ENCODE peak calls at places on chromosomes 4 and X, in eight cellular contexts. M is lower lobe of right lung; A is SK-N-SH; I is HepG2; X is endothelial cell of umbilical vein; B is heart right ventricle; R is CD4-positive, CD25-positive, alpha-beta regulatory T cell; V is CD8-positive, alpha-beta T cell. T is an unnamed sample. For H3K4me1 and H3K27me3, the result is how much of the 10 kb centered on the place peaks cover.

GRCh38 chrX:132023117-132023895 is at the start of gene STK26:
- DNase-seq in M (peak), A (peak), I (peak), X (peak), B (peak), R (peak), V (peak), T (peak)

GRCh38 chr4:102823897-102824296 is 3.5 kb downstream of the UBE2D3 start:
- DNase-seq in M (no peak), A (no peak), I (no peak), X (no peak), B (no peak), R (no peak), V (no peak), T (no peak)

GRCh38 chr4:103076777-103077347 is 301 bp upstream of the SLC9B2 start:
- DNase-seq in M (no peak), A (peak), I (no peak), X (no peak), B (no peak), R (no peak), V (no peak), T (no peak)

GRCh38 chr4:5416637-5417036 is 291.7 kb downstream of the EVC2 start:
- DNase-seq in M (no peak), A (no peak), I (no peak), X (no peak), B (no peak), R (no peak), V (no peak), T (no peak)

GRCh38 chr4:97457253-97457652 is 686.0 kb downstream of the STPG2 start:
- DNase-seq in M (no peak), A (no peak), I (no peak), X (no peak), B (no peak), R (no peak), V (no peak), T (no peak)

GRCh38 chrX:134676440-134676839 is 18.2 kb upstream of the PLAC1 start:
- DNase-seq in M (no peak), A (no peak), I (no peak), X (peak), B (no peak), R (no peak), V (no peak), T (no peak)

GRCh38 chr4:74394476-74395136 is 29.7 kb downstream of the EREG start:
- DNase-seq in M (no peak), A (no peak), I (no peak), X (no peak), B (no peak), R (no peak), V (no peak), T (no peak)

GRCh38 chr4:17060230-17060629 is 161.8 kb upstream of the LDB2 start:
- DNase-seq in M (no peak), A (no peak), I (no peak), X (no peak), B (no peak), R (no peak), V (no peak), T (no peak)

GRCh38 chr4:19736968-19737756 is 514.5 kb upstream of the SLIT2 start:
- DNase-seq in M (no peak), A (no peak), I (no peak), X (peak), B (no peak), R (no peak), V (no peak), T (no peak)

GRCh38 chr4:123976285-123976684 is 579.7 kb downstream of the SPRY1 start:
- DNase-seq in M (no peak), A (no peak), I (no peak), X (peak), B (no peak), R (no peak), V (no peak), T (no peak)

GRCh38 chrX:57453901-57454300 is 137.9 kb upstream of the ZXDB start:
- DNase-seq in M (no peak), A (peak), I (peak), X (peak), B (no peak), R (peak), V (no peak), T (peak)

GRCh38 chr4:100510551-100510950 is 7.3 kb downstream of the EMCN start:
- DNase-seq in M (no peak), A (no peak), I (no peak), X (peak), B (no peak), R (no peak), V (no peak), T (no peak)

GRCh38 chrX:153648358-153649177 is 1.6 kb downstream of the DUSP9 start:
- DNase-seq in M (peak), A (peak), I (no peak), X (no peak), B (no peak), R (no peak), V (peak), T (no peak)

GRCh38 chr4:64829749-64830148 is 420.5 kb upstream of the TECRL start:
- DNase-seq in M (no peak), A (no peak), I (no peak), X (no peak), B (no peak), R (no peak), V (no peak), T (no peak)

GRCh38 chrX:25012793-25013592 is 2.8 kb downstream of the ARX start:
- DNase-seq in M (no peak), A (peak), I (no peak), X (no peak), B (no peak), R (no peak), V (no peak), T (no peak)

GRCh38 chrX:129997081-129997480 is 14.6 kb downstream of the BCORL1 start:
- DNase-seq in M (no peak), A (no peak), I (no peak), X (no peak), B (no peak), R (no peak), V (no peak), T (no peak)

GRCh38 chrX:15310117-15310516 is 5.3 kb downstream of the ASB11 start:
- DNase-seq in M (no peak), A (no peak), I (no peak), X (peak), B (no peak), R (no peak), V (no peak), T (no peak)

GRCh38 chr4:123984881-123985280 is 588.3 kb downstream of the SPRY1 start:
- DNase-seq in M (no peak), A (no peak), I (no peak), X (no peak), B (peak), R (no peak), V (no peak), T (no peak)

GRCh38 chr4:125482822-125483221 is 168.1 kb downstream of the FAT4 start:
- DNase-seq in M (no peak), A (no peak), I (no peak), X (no peak), B (no peak), R (no peak), V (no peak), T (no peak)

GRCh38 chr4:48944252-48944651 is 37.7 kb upstream of the OCIAD2 start:
- DNase-seq in M (no peak), A (no peak), I (no peak), X (no peak), B (no peak), R (no peak), V (no peak), T (no peak)

GRCh38 chr4:70628444-70628843 is at the start of gene ENAM:
- DNase-seq in M (no peak), A (no peak), I (no peak), X (no peak), B (no peak), R (no peak), V (no peak), T (no peak)

GRCh38 chr4:99723555-99724450 is 66.2 kb upstream of the C4orf54 start:
- DNase-seq in M (peak), A (peak), I (peak), X (peak), B (peak), R (no peak), V (no peak), T (no peak)

GRCh38 chr4:23728393-23728792 is 161.5 kb downstream of the PPARGC1A start:
- DNase-seq in M (no peak), A (no peak), I (no peak), X (no peak), B (no peak), R (no peak), V (no peak), T (no peak)

GRCh38 chr4:36237366-36238353 is 6.7 kb downstream of the ARAP2 start:
- DNase-seq in M (no peak), A (no peak), I (no peak), X (no peak), B (no peak), R (no peak), V (no peak), T (no peak)

GRCh38 chrX:153340111-153340510 is 6.2 kb downstream of the ZNF275 start:
- DNase-seq in M (no peak), A (no peak), I (no peak), X (no peak), B (no peak), R (no peak), V (no peak), T (no peak)

GRCh38 chr4:71229477-71230257 is 109.2 kb upstream of the SLC4A4 start:
- DNase-seq in M (no peak), A (peak), I (peak), X (peak), B (no peak), R (no peak), V (no peak), T (no peak)

GRCh38 chrX:40748977-40749376 is 13.6 kb upstream of the MED14 start:
- DNase-seq in M (no peak), A (no peak), I (no peak), X (peak), B (no peak), R (no peak), V (no peak), T (no peak)

GRCh38 chrX:10597871-10598270 is 22.5 kb downstream of the MID1 start:
- DNase-seq in M (no peak), A (no peak), I (peak), X (peak), B (no peak), R (no peak), V (no peak), T (no peak)

GRCh38 chr4:153466637-153467153 is 535 bp downstream of the TMEM131L start:
- DNase-seq in M (no peak), A (peak), I (no peak), X (no peak), B (peak), R (no peak), V (peak), T (no peak)

GRCh38 chr4:794911-795725 is 30.8 kb downstream of the CPLX1 start:
- DNase-seq in M (peak), A (no peak), I (no peak), X (no peak), B (no peak), R (no peak), V (no peak), T (no peak)

GRCh38 chr4:796206-796605 is 29.7 kb downstream of the CPLX1 start:
- DNase-seq in M (peak), A (no peak), I (no peak), X (no peak), B (no peak), R (no peak), V (no peak), T (no peak)

GRCh38 chr4:797066-797465 is 28.9 kb downstream of the CPLX1 start:
- DNase-seq in M (peak), A (no peak), I (no peak), X (no peak), B (no peak), R (no peak), V (no peak), T (no peak)

GRCh38 chr4:793941-794621 is 31.8 kb downstream of the CPLX1 start:
- DNase-seq in M (peak), A (no peak), I (no peak), X (no peak), B (no peak), R (no peak), V (no peak), T (no peak)

DNA sequence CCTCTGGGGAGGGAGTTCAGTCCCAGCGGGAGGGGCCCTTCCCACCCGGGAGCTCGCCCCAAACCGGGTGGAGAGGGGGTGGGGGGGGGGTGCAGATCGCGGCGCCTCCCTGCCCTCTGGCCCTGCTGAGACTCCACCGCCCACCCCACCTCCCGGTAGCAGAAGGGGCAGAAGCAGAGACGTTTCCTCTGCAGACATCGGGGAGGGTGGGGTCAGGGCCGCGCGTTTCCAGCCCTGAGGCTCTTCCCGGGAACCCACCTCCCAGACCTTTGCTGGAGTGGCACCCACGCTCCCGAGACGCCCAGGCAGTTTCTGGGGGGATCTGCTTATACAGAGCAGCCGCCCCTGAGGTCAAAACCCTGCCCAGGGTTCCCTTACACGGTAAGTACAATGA is 30.2 kb downstream of the CPLX1 start:
- DNase-seq in M (peak), A (no peak), I (no peak), X (no peak), B (no peak), R (no peak), V (no peak), T (no peak)
- H3K4me1 ChIP-seq in M (under half), A (under half), I (under half), X (under half), B (under half), R (under half), V (under half), T (under half)

GRCh38 chr4:128835498-128836222 is 26.2 kb downstream of the JADE1 start:
- DNase-seq in M (peak), A (no peak), I (no peak), X (no peak), B (peak), R (no peak), V (no peak), T (no peak)
- H3K27ac ChIP-seq in M (peak), A (no peak), I (no peak), X (no peak), B (peak), R (no peak), V (no peak), T (no peak)

GRCh38 chr4:118033148-118034060 is 882 bp upstream of the NDST3 start:
- DNase-seq in M (peak), A (peak), I (no peak), X (peak), B (peak), R (no peak), V (no peak), T (no peak)
- H3K27me3 ChIP-seq in M (under half), A (under half), I (under half), X (under half), B (under half), R (under half), V (under half), T (under half)

GRCh38 chr4:25926473-25926872 is 12.5 kb downstream of the SMIM20 start:
- DNase-seq in M (no peak), A (no peak), I (no peak), X (no peak), B (no peak), R (no peak), V (peak), T (no peak)
- H3K4me1 ChIP-seq in M (under half), A (under half), I (under half), X (under half), B (under half), R (under half), V (under half), T (under half)

GRCh38 chr4:37653601-37654000 is 32.6 kb downstream of the RELL1 start:
- DNase-seq in M (no peak), A (no peak), I (no peak), X (peak), B (no peak), R (no peak), V (no peak), T (no peak)
- H3K27ac ChIP-seq in M (no peak), A (no peak), I (no peak), X (no peak), B (no peak), R (no peak), V (no peak), T (no peak)

GRCh38 chr4:139913995-139914394 is 240.0 kb downstream of the MAML3 start:
- DNase-seq in M (no peak), A (no peak), I (no peak), X (no peak), B (no peak), R (no peak), V (no peak), T (no peak)
- H3K27me3 ChIP-seq in M (under half), A (under half), I (under half), X (under half), B (under half), R (under half), V (under half), T (under half)

GRCh38 chr4:77798385-77798784 is 20.8 kb downstream of the CNOT6L start:
- DNase-seq in M (no peak), A (no peak), I (no peak), X (no peak), B (no peak), R (no peak), V (no peak), T (no peak)

GRCh38 chr4:77800077-77800476 is 19.1 kb downstream of the CNOT6L start:
- DNase-seq in M (no peak), A (no peak), I (no peak), X (no peak), B (no peak), R (no peak), V (no peak), T (no peak)

GRCh38 chr4:77800483-77801259 is 18.5 kb downstream of the CNOT6L start:
- DNase-seq in M (no peak), A (no peak), I (no peak), X (peak), B (no peak), R (no peak), V (no peak), T (no peak)

GRCh38 chr4:77802406-77802805 is 16.8 kb downstream of the CNOT6L start:
- DNase-seq in M (no peak), A (no peak), I (no peak), X (no peak), B (no peak), R (no peak), V (no peak), T (no peak)

DNA sequence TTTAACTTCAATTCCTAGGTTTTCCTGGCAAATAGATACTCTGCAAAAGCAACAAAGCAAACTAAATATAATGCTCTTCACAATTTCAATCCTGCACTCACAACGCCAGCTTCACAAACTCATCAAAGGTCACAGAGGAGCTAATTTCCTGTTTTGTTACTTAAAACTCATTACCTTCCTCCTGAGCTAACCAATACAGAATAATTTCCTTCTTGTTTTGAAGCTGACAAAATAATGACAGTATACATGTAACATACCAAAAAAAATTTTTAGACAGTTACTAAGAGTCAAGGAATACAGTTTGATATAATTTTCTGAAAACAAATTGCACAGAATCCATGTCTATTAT is 17.9 kb downstream of the CNOT6L start:
- DNase-seq in M (no peak), A (no peak), I (no peak), X (no peak), B (no peak), R (peak), V (no peak), T (no peak)
- H3K4me1 ChIP-seq in M (half or more), A (under half), I (under half), X (under half), B (under half), R (half or more), V (half or more), T (under half)

T was measured in effector memory CD4-positive, alpha-beta T cell.